ENCODE peak calls at places on chromosomes 1 and 21, in four cellular contexts. U is SK-N-SH, Y is stomach, A is psoas muscle. J is an unnamed sample.

GRCh38 chr1:16612332-16613172 is 812 bp downstream of the NBPF1 start:
- DNase-seq in U (peak; percentile 70), Y (peak; percentile 67), A (peak; percentile 77), J (no peak)

GRCh38 chr1:184156521-184157395 is 105.2 kb downstream of the TSEN15 start:
- DNase-seq in U (no peak), Y (no peak), A (no peak), J (no peak)

GRCh38 chr1:181129771-181130606 is 41.5 kb downstream of the IER5 start:
- DNase-seq in U (no peak), Y (no peak), A (no peak), J (no peak)

GRCh38 chr1:99590578-99591209 is 55.2 kb upstream of the PALMD start:
- DNase-seq in U (peak; percentile 4), Y (no peak), A (no peak), J (no peak)

GRCh38 chr1:86487131-86487804 is 18.5 kb downstream of the CLCA1 start:
- DNase-seq in U (no peak), Y (no peak), A (peak; percentile 74), J (no peak)

GRCh38 chr1:50335036-50335435 is 88.2 kb downstream of the DMRTA2 start:
- DNase-seq in U (peak; percentile 77), Y (no peak), A (no peak), J (no peak)

GRCh38 chr1:16156848-16157495 is 1.1 kb upstream of the EPHA2 start:
- DNase-seq in U (no peak), Y (no peak), A (no peak), J (no peak)

GRCh38 chr1:221494670-221495069 is 247.2 kb downstream of the DUSP10 start:
- DNase-seq in U (no peak), Y (no peak), A (peak; percentile 73), J (no peak)

GRCh38 chr1:116433283-116434257 is 60.5 kb downstream of the ATP1A1 start:
- DNase-seq in U (no peak), Y (peak; percentile 69), A (peak; percentile 84), J (no peak)

GRCh38 chr21:33542640-33543504 is at the start of gene SON:
- DNase-seq in U (peak; percentile 93), Y (peak; percentile 99), A (peak; percentile 100), J (peak; percentile 98)

GRCh38 chr1:31771891-31772668 is 7.9 kb upstream of the ADGRB2 start:
- DNase-seq in U (no peak), Y (no peak), A (peak; percentile 28), J (no peak)

GRCh38 chr1:162997499-162998285 is 71.5 kb upstream of the RGS4 start:
- DNase-seq in U (no peak), Y (no peak), A (no peak), J (no peak)

GRCh38 chr1:11364170-11364569 is 91.2 kb downstream of the UBIAD1 start:
- DNase-seq in U (no peak), Y (peak; percentile 29), A (peak; percentile 67), J (no peak)

GRCh38 chr1:231387770-231388669 is 34.1 kb downstream of the EGLN1 start:
- DNase-seq in U (no peak), Y (no peak), A (no peak), J (peak; percentile 66)

GRCh38 chr1:84433253-84434080 is 35.2 kb downstream of the DNASE2B start:
- DNase-seq in U (peak; percentile 59), Y (peak; percentile 53), A (no peak), J (peak; percentile 84)

GRCh38 chr21:45373991-45374816 is 30.8 kb upstream of the COL18A1 start:
- DNase-seq in U (no peak), Y (no peak), A (peak; percentile 50), J (no peak)

GRCh38 chr1:181251713-181252075 is 163.2 kb downstream of the IER5 start:
- DNase-seq in U (no peak), Y (no peak), A (no peak), J (no peak)

GRCh38 chr1:32538887-32539583 is at the start of gene ZBTB8A:
- DNase-seq in U (peak; percentile 83), Y (peak; percentile 50), A (peak; percentile 65), J (no peak)

GRCh38 chr1:55326496-55326895 is 111.3 kb upstream of the USP24 start:
- DNase-seq in U (no peak), Y (no peak), A (no peak), J (no peak)

GRCh38 chr1:186738896-186739295 is 58.7 kb upstream of the PTGS2 start:
- DNase-seq in U (no peak), Y (no peak), A (no peak), J (no peak)

GRCh38 chr1:31767225-31767624 is 3.1 kb upstream of the ADGRB2 start:
- DNase-seq in U (no peak), Y (no peak), A (no peak), J (no peak)

GRCh38 chr1:89780721-89781120 is 40.1 kb upstream of the LRRC8D start:
- DNase-seq in U (peak; percentile 31), Y (no peak), A (no peak), J (peak; percentile 43)

GRCh38 chr1:100299521-100300222 is 33.7 kb downstream of the RTCA start:
- DNase-seq in U (no peak), Y (peak; percentile 28), A (no peak), J (peak; percentile 9)

GRCh38 chr1:111592389-111593361 is 26.9 kb upstream of the RAP1A start:
- DNase-seq in U (no peak), Y (peak; percentile 85), A (peak; percentile 96), J (peak; percentile 62)

GRCh38 chr1:193763313-193763712 is 576.9 kb upstream of the B3GALT2 start:
- DNase-seq in U (no peak), Y (no peak), A (no peak), J (no peak)

GRCh38 chr21:42642219-42642745 is 11.1 kb upstream of the PDE9A start:
- DNase-seq in U (no peak), Y (no peak), A (peak; percentile 30), J (no peak)

GRCh38 chr1:109790735-109791494 is 27.2 kb upstream of the EPS8L3 start:
- DNase-seq in U (no peak), Y (peak; percentile 43), A (peak; percentile 68), J (peak; percentile 75)

GRCh38 chr21:45104560-45104959 is 30.2 kb downstream of the ADARB1 start:
- DNase-seq in U (peak; percentile 52), Y (peak; percentile 78), A (no peak), J (no peak)

DNA sequence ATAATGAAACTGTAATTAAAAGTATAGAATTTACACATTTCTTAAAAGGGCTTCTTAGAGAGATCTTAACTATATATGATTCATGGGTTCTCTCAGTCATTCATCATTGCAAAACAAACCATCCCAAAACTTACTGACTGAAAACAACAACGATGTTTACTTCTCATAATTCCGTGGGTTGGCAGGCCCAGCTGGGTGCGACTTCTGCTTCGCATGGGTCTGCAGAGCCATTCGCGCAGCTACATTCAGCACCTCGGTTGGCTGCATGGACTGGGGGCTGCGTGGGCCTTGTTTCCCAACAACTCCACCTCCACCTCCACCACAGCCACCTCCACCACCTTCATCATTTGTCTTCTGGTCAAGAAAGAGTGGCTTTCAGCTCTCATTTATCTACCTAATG is 4.1 kb downstream of the SLAMF8 start:
- DNase-seq in U (no peak), Y (no peak), A (no peak), J (no peak)
- H3K27me3 ChIP-seq in U (no peaks in the 10 kb centered on the region), Y (no peaks in the 10 kb centered on the region), A (no peaks in the 10 kb centered on the region), J (no peaks in the 10 kb centered on the region)

DNA sequence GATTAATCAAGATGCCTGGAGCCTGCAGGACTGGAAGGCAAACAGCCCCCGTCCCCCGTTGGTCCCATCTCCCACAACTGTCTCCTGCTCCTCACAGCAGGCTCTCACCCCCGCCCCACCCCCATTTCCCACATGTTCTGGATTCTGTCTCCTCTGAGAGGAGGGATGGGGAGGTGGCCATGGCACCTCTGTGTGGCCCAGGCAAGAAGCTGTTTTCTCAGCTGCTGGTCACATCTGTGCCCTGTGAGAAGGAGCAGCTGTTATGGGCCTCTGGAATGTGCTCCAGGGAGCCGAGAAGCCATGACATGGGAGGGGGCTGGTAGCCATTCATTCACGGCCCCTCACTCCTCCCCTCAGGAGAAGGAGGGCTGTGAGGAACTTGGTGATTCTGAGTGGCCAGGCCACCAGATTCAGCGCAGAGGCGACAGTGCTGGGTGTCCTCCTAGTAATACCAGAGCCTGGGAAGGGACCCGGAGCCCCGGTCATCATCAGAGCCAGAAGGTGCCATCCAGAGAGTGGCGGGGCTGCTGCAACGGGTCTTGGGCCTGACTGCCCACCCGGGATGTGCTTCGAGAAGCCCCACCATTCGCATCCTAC is 1.4 kb downstream of the NES start:
- DNase-seq in U (peak; percentile 86), Y (no peak), A (no peak), J (no peak)
- H3K27ac ChIP-seq in U (peak overlapping the region; percentile 87), Y (no peak overlapping the region), A (peak overlapping the region; percentile 80), J (no peak overlapping the region)

GRCh38 chr1:36781098-36781497 is 253.2 kb downstream of the GRIK3 start:
- DNase-seq in U (no peak), Y (no peak), A (no peak), J (no peak)

GRCh38 chr1:36784147-36784862 is 250.0 kb downstream of the GRIK3 start:
- DNase-seq in U (peak; percentile 63), Y (no peak), A (no peak), J (no peak)

GRCh38 chr1:36782785-36783184 is 251.5 kb downstream of the GRIK3 start:
- DNase-seq in U (no peak), Y (no peak), A (no peak), J (no peak)

GRCh38 chr1:36783475-36783874 is 250.8 kb downstream of the GRIK3 start:
- DNase-seq in U (no peak), Y (no peak), A (no peak), J (no peak)

GRCh38 chr1:36782085-36782484 is 252.2 kb downstream of the GRIK3 start:
- DNase-seq in U (no peak), Y (no peak), A (no peak), J (no peak)
- H3K27me3 ChIP-seq in U (no peaks in the 10 kb centered on the region), Y (no peaks in the 10 kb centered on the region), A (no peaks in the 10 kb centered on the region), J (no peaks in the 10 kb centered on the region)

GRCh38 chr1:154329551-154330131 is 4.3 kb downstream of the ATP8B2 start:
- DNase-seq in U (peak; percentile 26), Y (no peak), A (no peak), J (peak; percentile 65)
- H3K27ac ChIP-seq in U (no peak overlapping the region), Y (no peak overlapping the region), A (no peak overlapping the region), J (peak overlapping the region; percentile 91)

GRCh38 chr1:39640861-39641260 is 1.4 kb upstream of the HEYL start:
- DNase-seq in U (no peak), Y (no peak), A (no peak), J (no peak)
- H3K27me3 ChIP-seq in U (no peaks in the 10 kb centered on the region), Y (no peaks in the 10 kb centered on the region), A (no peaks in the 10 kb centered on the region), J (peaks cover 9% of the 10 kb centered on the region)

GRCh38 chr1:172144445-172145060 is 275.9 kb upstream of the C1orf105 start:
- DNase-seq in U (peak; percentile 50), Y (peak; percentile 39), A (peak; percentile 84), J (no peak)
- H3K27ac ChIP-seq in U (peak overlapping the region; percentile 97), Y (peak overlapping the region; percentile 66), A (peak overlapping the region; percentile 68), J (no peak overlapping the region)

GRCh38 chr1:36320291-36320758 is 3.1 kb downstream of the EVA1B start:
- DNase-seq in U (no peak), Y (no peak), A (no peak), J (no peak)
- H3K27me3 ChIP-seq in U (no peaks in the 10 kb centered on the region), Y (no peaks in the 10 kb centered on the region), A (no peaks in the 10 kb centered on the region), J (no peaks in the 10 kb centered on the region)

J was measured in CD4-positive, CD25-positive, alpha-beta regulatory T cell.